ENCODE peak calls at places on chromosomes 7 and 10, in seven cellular contexts. X is fibroblast of lung; Q is GDM1; J is RPMI7951; O is CD4-positive, alpha-beta memory T cell; C is H54; R is DMS153. T is an unnamed sample.

GRCh38 chr10:99827906-99828305 is 45.5 kb downstream of the ABCC2 start:
- DNase-seq in X (peak), Q (no peak), J (no peak), O (no peak), C (no peak), R (no peak), T (peak)

GRCh38 chr10:32972929-32973328 is 14.9 kb upstream of the ITGB1 start:
- DNase-seq in X (no peak), Q (no peak), J (no peak), O (no peak), C (no peak), R (no peak), T (no peak)

GRCh38 chr7:116393654-116394053 is 105.9 kb upstream of the CAV2 start:
- DNase-seq in X (peak), Q (no peak), J (no peak), O (no peak), C (no peak), R (no peak), T (peak)

GRCh38 chr7:42445691-42446090 is 208.7 kb upstream of the GLI3 start:
- DNase-seq in X (peak), Q (no peak), J (no peak), O (no peak), C (no peak), R (no peak), T (no peak)

GRCh38 chr10:104367856-104368255 is 14.2 kb downstream of the CFAP58 start:
- DNase-seq in X (no peak), Q (no peak), J (no peak), O (no peak), C (no peak), R (no peak), T (no peak)

GRCh38 chr10:24331457-24331856 is 122.5 kb downstream of the KIAA1217 start:
- DNase-seq in X (peak), Q (no peak), J (peak), O (no peak), C (no peak), R (peak), T (peak)

GRCh38 chr7:150856303-150857275 is 4.3 kb downstream of the AOC1 start:
- DNase-seq in X (no peak), Q (no peak), J (no peak), O (no peak), C (no peak), R (no peak), T (no peak)

GRCh38 chr7:105648561-105649401 is 67.5 kb upstream of the EFCAB10 start:
- DNase-seq in X (no peak), Q (no peak), J (peak), O (no peak), C (no peak), R (peak), T (no peak)

GRCh38 chr7:42274052-42274451 is 37.0 kb upstream of the GLI3 start:
- DNase-seq in X (peak), Q (no peak), J (no peak), O (no peak), C (no peak), R (no peak), T (peak)

GRCh38 chr10:104318810-104319684 is 19.2 kb downstream of the ITPRIP start:
- DNase-seq in X (peak), Q (no peak), J (no peak), O (no peak), C (no peak), R (no peak), T (no peak)

GRCh38 chr7:123929107-123929506 is 4.1 kb downstream of the SPAM1 start:
- DNase-seq in X (no peak), Q (no peak), J (no peak), O (no peak), C (no peak), R (peak), T (no peak)

GRCh38 chr10:110574420-110574819 is 6.9 kb downstream of the SMC3 start:
- DNase-seq in X (peak), Q (no peak), J (no peak), O (no peak), C (no peak), R (no peak), T (no peak)

GRCh38 chr7:40058027-40058426 is 76.4 kb downstream of the MPLKIP start:
- DNase-seq in X (no peak), Q (no peak), J (no peak), O (no peak), C (no peak), R (no peak), T (no peak)

GRCh38 chr10:121664671-121665070 is 66.4 kb upstream of the FGFR2 start:
- DNase-seq in X (no peak), Q (no peak), J (no peak), O (no peak), C (no peak), R (no peak), T (no peak)

GRCh38 chr7:92251181-92251580 is 5.4 kb downstream of the ANKIB1 start:
- DNase-seq in X (no peak), Q (no peak), J (peak), O (no peak), C (no peak), R (no peak), T (no peak)

GRCh38 chr7:140145709-140146108 is 31.1 kb downstream of the KDM7A start:
- DNase-seq in X (no peak), Q (no peak), J (no peak), O (no peak), C (no peak), R (no peak), T (no peak)

GRCh38 chr10:120984221-120984620 is 133.1 kb downstream of the WDR11 start:
- DNase-seq in X (no peak), Q (no peak), J (no peak), O (no peak), C (no peak), R (no peak), T (no peak)

GRCh38 chr10:26391701-26392695 is 46.1 kb upstream of the APBB1IP start:
- DNase-seq in X (no peak), Q (no peak), J (no peak), O (no peak), C (no peak), R (no peak), T (no peak)

GRCh38 chr7:18777314-18777713 is 281.8 kb downstream of the HDAC9 start:
- DNase-seq in X (no peak), Q (no peak), J (no peak), O (no peak), C (no peak), R (no peak), T (no peak)

GRCh38 chr10:3415878-3416605 is 243.5 kb upstream of the PITRM1 start:
- DNase-seq in X (no peak), Q (no peak), J (no peak), O (no peak), C (no peak), R (no peak), T (no peak)

GRCh38 chr10:133336131-133337078 is at the start of gene CALY:
- DNase-seq in X (no peak), Q (peak), J (no peak), O (peak), C (no peak), R (no peak), T (no peak)

GRCh38 chr10:11300563-11300962 is 282.9 kb downstream of the CELF2 start:
- DNase-seq in X (no peak), Q (no peak), J (no peak), O (no peak), C (no peak), R (no peak), T (no peak)

GRCh38 chr10:113663142-113663541 is 699 bp downstream of the NRAP start:
- DNase-seq in X (no peak), Q (no peak), J (peak), O (no peak), C (no peak), R (no peak), T (peak)

GRCh38 chr10:68992721-68993440 is 4.3 kb downstream of the KIFBP start:
- DNase-seq in X (peak), Q (no peak), J (peak), O (no peak), C (peak), R (no peak), T (peak)

GRCh38 chr10:10792681-10793080 is 225.0 kb upstream of the CELF2 start:
- DNase-seq in X (peak), Q (no peak), J (peak), O (no peak), C (no peak), R (no peak), T (peak)

GRCh38 chr7:157165987-157166386 is 27.3 kb downstream of the UBE3C start:
- DNase-seq in X (no peak), Q (no peak), J (no peak), O (no peak), C (no peak), R (no peak), T (no peak)

GRCh38 chr10:43899224-43899959 is 250.7 kb upstream of the ZNF32 start:
- DNase-seq in X (no peak), Q (no peak), J (peak), O (no peak), C (no peak), R (no peak), T (no peak)

GRCh38 chr10:14742815-14743214 is 31.9 kb downstream of the FAM107B start:
- DNase-seq in X (no peak), Q (peak), J (no peak), O (no peak), C (no peak), R (no peak), T (no peak)

GRCh38 chr7:24129597-24129996 is 154.4 kb upstream of the NPY start:
- DNase-seq in X (peak), Q (no peak), J (peak), O (no peak), C (no peak), R (no peak), T (no peak)

GRCh38 chr7:90404777-90405176 is 1.5 kb downstream of the CLDN12 start:
- DNase-seq in X (no peak), Q (no peak), J (peak), O (no peak), C (no peak), R (no peak), T (peak)

GRCh38 chr10:124206616-124207015 is 113.2 kb upstream of the CHST15 start:
- DNase-seq in X (peak), Q (no peak), J (no peak), O (no peak), C (no peak), R (no peak), T (no peak)

GRCh38 chr7:144063710-144064109 is 5.9 kb upstream of the OR2A25 start:
- DNase-seq in X (no peak), Q (no peak), J (no peak), O (no peak), C (no peak), R (no peak), T (no peak)

GRCh38 chr10:117366741-117367140 is 8.5 kb downstream of the PDZD8 start:
- DNase-seq in X (no peak), Q (no peak), J (no peak), O (no peak), C (no peak), R (no peak), T (no peak)

T was measured in brain microvascular endothelial cell.